ENCODE peak calls at places on chromosomes 3 and 15, in six cellular contexts. D is GM13977, O is stromal cell of bone marrow, V is KBM-7, B is nephron progenitor cell, E is D341Med. G is an unnamed sample.

GRCh38 chr3:43963208-43963607 is 272.5 kb downstream of the ABHD5 start:
- DNase-seq in D (no peak), O (no peak), V (no peak), B (no peak), E (no peak), G (no peak)

GRCh38 chr15:56149071-56149470 is 94.6 kb downstream of the RFX7 start:
- DNase-seq in D (no peak), O (no peak), V (no peak), B (no peak), E (no peak), G (no peak)

GRCh38 chr3:45143673-45144670 is 2.2 kb downstream of the CDCP1 start:
- DNase-seq in D (peak), O (no peak), V (no peak), B (no peak), E (no peak), G (peak)

GRCh38 chr15:31488437-31489204 is 162.0 kb downstream of the KLF13 start:
- DNase-seq in D (peak), O (peak), V (peak), B (peak), E (peak), G (peak)

GRCh38 chr15:69973102-69973714 is 124.5 kb downstream of the TLE3 start:
- DNase-seq in D (no peak), O (no peak), V (peak), B (peak), E (peak), G (no peak)

GRCh38 chr3:115239717-115240116 is 92.6 kb upstream of the ZBTB20 start:
- DNase-seq in D (no peak), O (peak), V (no peak), B (no peak), E (no peak), G (no peak)

GRCh38 chr3:50388021-50388719 is 28.8 kb upstream of the TMEM115 start:
- DNase-seq in D (no peak), O (no peak), V (peak), B (peak), E (peak), G (no peak)

GRCh38 chr3:159726231-159726964 is 262.2 kb upstream of the IL12A start:
- DNase-seq in D (no peak), O (no peak), V (no peak), B (no peak), E (no peak), G (no peak)

GRCh38 chr15:82178061-82178460 is 84.5 kb downstream of the EFL1 start:
- DNase-seq in D (no peak), O (peak), V (no peak), B (no peak), E (no peak), G (no peak)

GRCh38 chr15:91716536-91716935 is 137.0 kb upstream of the SLCO3A1 start:
- DNase-seq in D (no peak), O (no peak), V (no peak), B (no peak), E (no peak), G (no peak)

GRCh38 chr3:49362579-49362978 is 4.4 kb upstream of the GPX1 start:
- DNase-seq in D (no peak), O (no peak), V (no peak), B (no peak), E (no peak), G (no peak)

GRCh38 chr3:188006726-188007393 is 147.1 kb upstream of the LPP start:
- DNase-seq in D (no peak), O (no peak), V (peak), B (peak), E (no peak), G (no peak)

GRCh38 chr3:76685858-76686257 is 354.0 kb upstream of the ROBO2 start:
- DNase-seq in D (no peak), O (no peak), V (no peak), B (no peak), E (no peak), G (no peak)

GRCh38 chr3:15069441-15069840 is 4.3 kb upstream of the MRPS25 start:
- DNase-seq in D (no peak), O (no peak), V (no peak), B (no peak), E (no peak), G (no peak)

GRCh38 chr3:187852842-187853727 is 107.8 kb upstream of the BCL6 start:
- DNase-seq in D (no peak), O (no peak), V (no peak), B (no peak), E (no peak), G (no peak)

GRCh38 chr3:56467108-56467507 is 1.2 kb downstream of the ERC2 start:
- DNase-seq in D (peak), O (peak), V (peak), B (peak), E (peak), G (peak)

GRCh38 chr15:94229591-94230365 is 1.6 kb upstream of the MCTP2 start:
- DNase-seq in D (peak), O (no peak), V (peak), B (no peak), E (no peak), G (peak)

GRCh38 chr15:45637552-45638033 is 2.8 kb downstream of the SQOR start:
- DNase-seq in D (peak), O (peak), V (peak), B (no peak), E (peak), G (peak)

GRCh38 chr3:158642474-158643210 is 1.7 kb upstream of the GFM1 start:
- DNase-seq in D (no peak), O (no peak), V (no peak), B (no peak), E (no peak), G (no peak)

GRCh38 chr3:123314409-123315270 is 112.9 kb downstream of the SEC22A start:
- DNase-seq in D (no peak), O (no peak), V (no peak), B (no peak), E (no peak), G (no peak)

GRCh38 chr3:53196575-53197407 is 35.8 kb downstream of the PRKCD start:
- DNase-seq in D (no peak), O (no peak), V (peak), B (peak), E (peak), G (peak)

GRCh38 chr15:77104155-77104554 is 33.2 kb upstream of the TSPAN3 start:
- DNase-seq in D (no peak), O (peak), V (no peak), B (no peak), E (no peak), G (no peak)

GRCh38 chr3:8838239-8838638 is 68.8 kb upstream of the OXTR start:
- DNase-seq in D (no peak), O (no peak), V (no peak), B (no peak), E (no peak), G (no peak)

GRCh38 chr15:62748175-62748574 is 294.4 kb upstream of the TPM1 start:
- DNase-seq in D (no peak), O (no peak), V (no peak), B (no peak), E (no peak), G (no peak)

GRCh38 chr15:41332788-41333527 is at the start of gene NUSAP1:
- DNase-seq in D (peak), O (peak), V (no peak), B (no peak), E (peak), G (peak)

GRCh38 chr15:58077427-58077826 is 11.9 kb upstream of the ALDH1A2 start:
- DNase-seq in D (no peak), O (no peak), V (no peak), B (no peak), E (no peak), G (no peak)

GRCh38 chr3:9901967-9902366 is 681 bp upstream of the IL17RE start:
- DNase-seq in D (no peak), O (no peak), V (peak), B (no peak), E (no peak), G (no peak)

G was measured in GM20000.